ENCODE peak calls at places on chromosomes 2 and 18, in six cellular contexts. One of them, this sample, is unnamed.

GRCh38 chr2:8640498-8640897 is 41.4 kb upstream of the ID2 start:
- DNase-seq in GDM1: no peak
- DNase-seq in testis: no peak
- DNase-seq in aorta: peak
- DNase-seq in T-helper 1 cell: no peak
- DNase-seq in astrocyte of the spinal cord: no peak
- DNase-seq in this sample: no peak

GRCh38 chr2:60047944-60048525 is 505.4 kb downstream of the BCL11A start:
- DNase-seq in GDM1: no peak
- DNase-seq in testis: no peak
- DNase-seq in aorta: no peak
- DNase-seq in T-helper 1 cell: no peak
- DNase-seq in astrocyte of the spinal cord: no peak
- DNase-seq in this sample: no peak

GRCh38 chr2:110993557-110994231 is 127.0 kb upstream of the BCL2L11 start:
- DNase-seq in GDM1: no peak
- DNase-seq in testis: no peak
- DNase-seq in aorta: no peak
- DNase-seq in T-helper 1 cell: no peak
- DNase-seq in astrocyte of the spinal cord: no peak
- DNase-seq in this sample: no peak

GRCh38 chr2:46335404-46335965 is 38.3 kb downstream of the EPAS1 start:
- DNase-seq in GDM1: no peak
- DNase-seq in testis: peak
- DNase-seq in aorta: peak
- DNase-seq in T-helper 1 cell: no peak
- DNase-seq in astrocyte of the spinal cord: peak
- DNase-seq in this sample: no peak

GRCh38 chr18:55421612-55422381 is 166.2 kb downstream of the TCF4 start:
- DNase-seq in GDM1: no peak
- DNase-seq in testis: no peak
- DNase-seq in aorta: no peak
- DNase-seq in T-helper 1 cell: no peak
- DNase-seq in astrocyte of the spinal cord: peak
- DNase-seq in this sample: no peak

GRCh38 chr2:207046642-207047213 is 107.4 kb downstream of the CPO start:
- DNase-seq in GDM1: no peak
- DNase-seq in testis: no peak
- DNase-seq in aorta: no peak
- DNase-seq in T-helper 1 cell: no peak
- DNase-seq in astrocyte of the spinal cord: no peak
- DNase-seq in this sample: peak

GRCh38 chr2:47007826-47008225 is 92.2 kb upstream of the MCFD2 start:
- DNase-seq in GDM1: no peak
- DNase-seq in testis: no peak
- DNase-seq in aorta: no peak
- DNase-seq in T-helper 1 cell: no peak
- DNase-seq in astrocyte of the spinal cord: no peak
- DNase-seq in this sample: no peak

GRCh38 chr2:40348665-40349064 is 103.2 kb downstream of the SLC8A1 start:
- DNase-seq in GDM1: no peak
- DNase-seq in testis: no peak
- DNase-seq in aorta: no peak
- DNase-seq in T-helper 1 cell: no peak
- DNase-seq in astrocyte of the spinal cord: peak
- DNase-seq in this sample: no peak

GRCh38 chr2:96923810-96924774 is 54.2 kb upstream of the SEMA4C start:
- DNase-seq in GDM1: no peak
- DNase-seq in testis: no peak
- DNase-seq in aorta: no peak
- DNase-seq in T-helper 1 cell: no peak
- DNase-seq in astrocyte of the spinal cord: no peak
- DNase-seq in this sample: no peak

GRCh38 chr2:62110415-62111025 is 85.4 kb upstream of the B3GNT2 start:
- DNase-seq in GDM1: no peak
- DNase-seq in testis: no peak
- DNase-seq in aorta: no peak
- DNase-seq in T-helper 1 cell: no peak
- DNase-seq in astrocyte of the spinal cord: no peak
- DNase-seq in this sample: no peak

GRCh38 chr18:6728318-6728717 is 1.2 kb upstream of the ARHGAP28 start:
- DNase-seq in GDM1: no peak
- DNase-seq in testis: no peak
- DNase-seq in aorta: no peak
- DNase-seq in T-helper 1 cell: no peak
- DNase-seq in astrocyte of the spinal cord: no peak
- DNase-seq in this sample: no peak

GRCh38 chr2:179692610-179693009 is 168.8 kb downstream of the ZNF385B start:
- DNase-seq in GDM1: no peak
- DNase-seq in testis: no peak
- DNase-seq in aorta: no peak
- DNase-seq in T-helper 1 cell: no peak
- DNase-seq in astrocyte of the spinal cord: no peak
- DNase-seq in this sample: no peak

GRCh38 chr2:159226059-159226461 is 60.4 kb downstream of the WDSUB1 start:
- DNase-seq in GDM1: no peak
- DNase-seq in testis: no peak
- DNase-seq in aorta: no peak
- DNase-seq in T-helper 1 cell: no peak
- DNase-seq in astrocyte of the spinal cord: peak
- DNase-seq in this sample: no peak

GRCh38 chr18:12324991-12325725 is 17.1 kb downstream of the TUBB6 start:
- DNase-seq in GDM1: no peak
- DNase-seq in testis: peak
- DNase-seq in aorta: peak
- DNase-seq in T-helper 1 cell: no peak
- DNase-seq in astrocyte of the spinal cord: no peak
- DNase-seq in this sample: no peak

GRCh38 chr2:26974352-26974751 is 3.9 kb downstream of the MAPRE3 start:
- DNase-seq in GDM1: no peak
- DNase-seq in testis: no peak
- DNase-seq in aorta: no peak
- DNase-seq in T-helper 1 cell: no peak
- DNase-seq in astrocyte of the spinal cord: no peak
- DNase-seq in this sample: no peak

GRCh38 chr2:235715601-235716000 is 221.8 kb downstream of the AGAP1 start:
- DNase-seq in GDM1: no peak
- DNase-seq in testis: no peak
- DNase-seq in aorta: no peak
- DNase-seq in T-helper 1 cell: no peak
- DNase-seq in astrocyte of the spinal cord: no peak
- DNase-seq in this sample: no peak